ENCODE peak calls at places on chromosome 11, in eight cellular contexts. One of them, this sample, is unnamed.

GRCh38 chr11:35943761-35944502 is at the start of gene LDLRAD3:
- DNase-seq in Calu3: peak; percentile 70
- DNase-seq in fibroblast of mammary gland: peak; percentile 87
- DNase-seq in AG09319: peak; percentile 48
- DNase-seq in RWPE1: peak; percentile 78
- DNase-seq in MCF 10A: peak; percentile 86
- DNase-seq in nephron progenitor cell: peak; percentile 88
- DNase-seq in astrocyte of the spinal cord: peak; percentile 86
- DNase-seq in this sample: peak; percentile 84

GRCh38 chr11:82089426-82089825 is 644.2 kb downstream of the FAM181B start:
- DNase-seq in Calu3: no peak
- DNase-seq in fibroblast of mammary gland: no peak
- DNase-seq in AG09319: no peak
- DNase-seq in RWPE1: no peak
- DNase-seq in MCF 10A: no peak
- DNase-seq in nephron progenitor cell: no peak
- DNase-seq in astrocyte of the spinal cord: no peak
- DNase-seq in this sample: no peak

GRCh38 chr11:66011239-66011784 is 496 bp upstream of the CST6 start:
- DNase-seq in Calu3: peak; percentile 87
- DNase-seq in fibroblast of mammary gland: peak; percentile 62
- DNase-seq in AG09319: no peak
- DNase-seq in RWPE1: peak; percentile 82
- DNase-seq in MCF 10A: peak; percentile 86
- DNase-seq in nephron progenitor cell: no peak
- DNase-seq in astrocyte of the spinal cord: peak; percentile 40
- DNase-seq in this sample: no peak

GRCh38 chr11:77529685-77530084 is 55.8 kb upstream of the PAK1 start:
- DNase-seq in Calu3: no peak
- DNase-seq in fibroblast of mammary gland: no peak
- DNase-seq in AG09319: no peak
- DNase-seq in RWPE1: no peak
- DNase-seq in MCF 10A: no peak
- DNase-seq in nephron progenitor cell: no peak
- DNase-seq in astrocyte of the spinal cord: no peak
- DNase-seq in this sample: no peak

GRCh38 chr11:64322925-64323260 is 5.0 kb downstream of the PRDX5 start:
- DNase-seq in Calu3: no peak
- DNase-seq in fibroblast of mammary gland: no peak
- DNase-seq in AG09319: no peak
- DNase-seq in RWPE1: no peak
- DNase-seq in MCF 10A: no peak
- DNase-seq in nephron progenitor cell: no peak
- DNase-seq in astrocyte of the spinal cord: no peak
- DNase-seq in this sample: no peak

GRCh38 chr11:47869548-47870393 is 21.6 kb upstream of the NUP160 start:
- DNase-seq in Calu3: peak; percentile 8
- DNase-seq in fibroblast of mammary gland: no peak
- DNase-seq in AG09319: no peak
- DNase-seq in RWPE1: no peak
- DNase-seq in MCF 10A: no peak
- DNase-seq in nephron progenitor cell: no peak
- DNase-seq in astrocyte of the spinal cord: no peak
- DNase-seq in this sample: no peak

GRCh38 chr11:18459634-18460033 is 4.0 kb downstream of the LDHAL6A start:
- DNase-seq in Calu3: no peak
- DNase-seq in fibroblast of mammary gland: no peak
- DNase-seq in AG09319: no peak
- DNase-seq in RWPE1: no peak
- DNase-seq in MCF 10A: no peak
- DNase-seq in nephron progenitor cell: no peak
- DNase-seq in astrocyte of the spinal cord: no peak
- DNase-seq in this sample: no peak

GRCh38 chr11:85704967-85705366 is 19.0 kb upstream of the CCDC89 start:
- DNase-seq in Calu3: no peak
- DNase-seq in fibroblast of mammary gland: no peak
- DNase-seq in AG09319: no peak
- DNase-seq in RWPE1: no peak
- DNase-seq in MCF 10A: no peak
- DNase-seq in nephron progenitor cell: no peak
- DNase-seq in astrocyte of the spinal cord: no peak
- DNase-seq in this sample: no peak

GRCh38 chr11:33835143-33835878 is 56.6 kb downstream of the LMO2 start:
- DNase-seq in Calu3: no peak
- DNase-seq in fibroblast of mammary gland: peak; percentile 86
- DNase-seq in AG09319: peak; percentile 14
- DNase-seq in RWPE1: peak; percentile 44
- DNase-seq in MCF 10A: peak; percentile 59
- DNase-seq in nephron progenitor cell: no peak
- DNase-seq in astrocyte of the spinal cord: peak; percentile 72
- DNase-seq in this sample: no peak
- TF ChIP-seq CTCF in Calu3: peak; percentile 15
- TF ChIP-seq CTCF in fibroblast of mammary gland: peak; percentile 37
- TF ChIP-seq CTCF in AG09319: peak; percentile 24
- TF ChIP-seq CTCF in RWPE1: peak; percentile 48
- TF ChIP-seq CTCF in MCF 10A: peak; percentile 45
- TF ChIP-seq CTCF in nephron progenitor cell: no peak
- TF ChIP-seq CTCF in astrocyte of the spinal cord: peak; percentile 17
- TF ChIP-seq CTCF in this sample: no peak

GRCh38 chr11:112961751-112962747 is 829 bp downstream of the NCAM1 start:
- DNase-seq in Calu3: no peak
- DNase-seq in fibroblast of mammary gland: no peak
- DNase-seq in AG09319: no peak
- DNase-seq in RWPE1: no peak
- DNase-seq in MCF 10A: no peak
- DNase-seq in nephron progenitor cell: peak; percentile 65
- DNase-seq in astrocyte of the spinal cord: no peak
- DNase-seq in this sample: peak; percentile 12

GRCh38 chr11:112962854-112963367 is 1.7 kb downstream of the NCAM1 start:
- DNase-seq in Calu3: no peak
- DNase-seq in fibroblast of mammary gland: no peak
- DNase-seq in AG09319: no peak
- DNase-seq in RWPE1: no peak
- DNase-seq in MCF 10A: no peak
- DNase-seq in nephron progenitor cell: peak; percentile 80
- DNase-seq in astrocyte of the spinal cord: peak; percentile 23
- DNase-seq in this sample: peak; percentile 12

GRCh38 chr11:112963368-112963955 is 2.2 kb downstream of the NCAM1 start:
- DNase-seq in Calu3: no peak
- DNase-seq in fibroblast of mammary gland: no peak
- DNase-seq in AG09319: no peak
- DNase-seq in RWPE1: no peak
- DNase-seq in MCF 10A: no peak
- DNase-seq in nephron progenitor cell: peak; percentile 66
- DNase-seq in astrocyte of the spinal cord: no peak
- DNase-seq in this sample: no peak

GRCh38 chr11:112961146-112961668 is at the start of gene NCAM1:
- DNase-seq in Calu3: peak; percentile 65
- DNase-seq in fibroblast of mammary gland: peak; percentile 29
- DNase-seq in AG09319: no peak
- DNase-seq in RWPE1: no peak
- DNase-seq in MCF 10A: peak; percentile 54
- DNase-seq in nephron progenitor cell: peak; percentile 96
- DNase-seq in astrocyte of the spinal cord: peak; percentile 81
- DNase-seq in this sample: peak; percentile 15

GRCh38 chr11:112958670-112959069 is 2.5 kb upstream of the NCAM1 start:
- DNase-seq in Calu3: peak; percentile 2
- DNase-seq in fibroblast of mammary gland: no peak
- DNase-seq in AG09319: no peak
- DNase-seq in RWPE1: peak; percentile 39
- DNase-seq in MCF 10A: peak; percentile 52
- DNase-seq in nephron progenitor cell: no peak
- DNase-seq in astrocyte of the spinal cord: no peak
- DNase-seq in this sample: no peak
- TF ChIP-seq CTCF in Calu3: no peak
- TF ChIP-seq CTCF in fibroblast of mammary gland: no peak
- TF ChIP-seq CTCF in AG09319: no peak
- TF ChIP-seq CTCF in RWPE1: no peak
- TF ChIP-seq CTCF in MCF 10A: peak; percentile 6
- TF ChIP-seq CTCF in nephron progenitor cell: no peak
- TF ChIP-seq CTCF in astrocyte of the spinal cord: no peak
- TF ChIP-seq CTCF in this sample: no peak

GRCh38 chr11:96158126-96158525 is 184.9 kb downstream of the MAML2 start:
- DNase-seq in Calu3: no peak
- DNase-seq in fibroblast of mammary gland: no peak
- DNase-seq in AG09319: no peak
- DNase-seq in RWPE1: no peak
- DNase-seq in MCF 10A: no peak
- DNase-seq in nephron progenitor cell: no peak
- DNase-seq in astrocyte of the spinal cord: no peak
- DNase-seq in this sample: no peak

GRCh38 chr11:96157517-96157873 is 185.5 kb downstream of the MAML2 start:
- DNase-seq in Calu3: no peak
- DNase-seq in fibroblast of mammary gland: no peak
- DNase-seq in AG09319: no peak
- DNase-seq in RWPE1: no peak
- DNase-seq in MCF 10A: no peak
- DNase-seq in nephron progenitor cell: no peak
- DNase-seq in astrocyte of the spinal cord: no peak
- DNase-seq in this sample: no peak

GRCh38 chr11:96154802-96155520 is 188.0 kb downstream of the MAML2 start:
- DNase-seq in Calu3: no peak
- DNase-seq in fibroblast of mammary gland: peak; percentile 85
- DNase-seq in AG09319: no peak
- DNase-seq in RWPE1: no peak
- DNase-seq in MCF 10A: peak; percentile 26
- DNase-seq in nephron progenitor cell: no peak
- DNase-seq in astrocyte of the spinal cord: peak; percentile 76
- DNase-seq in this sample: no peak

GRCh38 chr11:96156379-96156722 is 186.6 kb downstream of the MAML2 start:
- DNase-seq in Calu3: no peak
- DNase-seq in fibroblast of mammary gland: no peak
- DNase-seq in AG09319: no peak
- DNase-seq in RWPE1: no peak
- DNase-seq in MCF 10A: no peak
- DNase-seq in nephron progenitor cell: no peak
- DNase-seq in astrocyte of the spinal cord: no peak
- DNase-seq in this sample: no peak

DNA sequence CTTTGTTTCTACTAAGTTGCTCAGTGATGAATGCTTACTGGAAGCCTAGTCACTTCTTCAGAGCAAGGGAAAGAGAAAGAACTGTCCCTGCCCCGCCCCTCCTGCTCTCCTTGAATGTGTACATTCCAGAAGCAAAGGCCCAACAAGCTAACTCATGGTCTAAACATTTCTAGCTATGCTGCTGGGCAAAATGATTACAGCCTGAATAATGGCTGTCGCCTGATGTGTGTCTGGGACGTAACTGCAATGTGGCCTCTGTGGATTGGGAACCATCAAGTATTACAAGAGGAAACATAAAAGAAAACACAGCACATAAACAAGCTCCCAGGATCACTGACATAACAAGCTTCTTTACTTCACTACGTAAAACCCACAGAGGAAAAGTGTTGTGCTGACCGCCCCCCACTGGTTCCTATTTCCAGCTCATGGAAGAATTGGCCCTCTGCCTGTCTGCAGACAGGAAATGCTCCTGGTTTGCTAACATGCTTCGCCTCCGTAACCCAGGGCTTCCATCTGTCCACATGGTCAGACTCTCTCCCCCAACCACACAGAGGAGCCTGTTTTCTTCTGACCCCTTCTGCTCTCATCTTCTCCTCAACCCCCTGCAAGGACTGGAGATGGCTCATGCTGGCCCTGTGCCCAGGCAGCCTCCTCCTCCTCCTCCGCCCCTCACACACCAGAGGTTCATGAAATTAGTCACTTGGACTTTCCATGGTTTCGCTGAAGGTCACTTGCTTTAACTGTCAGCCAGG is 187.2 kb downstream of the MAML2 start:
- DNase-seq in Calu3: peak; percentile 23
- DNase-seq in fibroblast of mammary gland: peak; percentile 99
- DNase-seq in AG09319: peak; percentile 81
- DNase-seq in RWPE1: peak; percentile 73
- DNase-seq in MCF 10A: peak; percentile 93
- DNase-seq in nephron progenitor cell: no peak
- DNase-seq in astrocyte of the spinal cord: peak; percentile 98
- DNase-seq in this sample: peak; percentile 55
- TF ChIP-seq CTCF in Calu3: no peak
- TF ChIP-seq CTCF in fibroblast of mammary gland: peak; percentile 43
- TF ChIP-seq CTCF in AG09319: peak; percentile 31
- TF ChIP-seq CTCF in RWPE1: no peak
- TF ChIP-seq CTCF in MCF 10A: peak; percentile 28
- TF ChIP-seq CTCF in nephron progenitor cell: no peak
- TF ChIP-seq CTCF in astrocyte of the spinal cord: peak; percentile 37
- TF ChIP-seq CTCF in this sample: peak; percentile 7

DNA sequence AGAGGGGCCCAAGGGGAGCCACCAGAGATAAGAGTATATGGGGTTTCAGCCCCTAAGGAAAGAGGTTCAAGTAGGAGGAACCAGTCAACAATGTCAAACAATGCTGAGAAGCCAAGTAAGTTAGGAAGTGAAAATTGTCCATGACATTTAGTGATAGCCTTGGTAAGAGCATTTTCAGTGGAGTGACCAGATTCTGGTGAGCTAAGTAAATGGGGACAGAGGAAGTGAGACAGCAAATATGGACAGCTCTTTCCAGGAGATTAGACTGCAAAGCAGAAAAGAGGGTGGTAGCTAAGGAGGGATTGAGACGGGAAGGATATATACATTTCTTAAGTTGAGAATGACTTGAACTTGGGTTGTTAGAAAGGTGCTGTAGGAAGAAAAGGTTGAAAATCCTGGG is 22.9 kb downstream of the POLD3 start:
- DNase-seq in Calu3: no peak
- DNase-seq in fibroblast of mammary gland: no peak
- DNase-seq in AG09319: no peak
- DNase-seq in RWPE1: no peak
- DNase-seq in MCF 10A: no peak
- DNase-seq in nephron progenitor cell: no peak
- DNase-seq in astrocyte of the spinal cord: no peak
- DNase-seq in this sample: no peak
- TF ChIP-seq CTCF in Calu3: no peak
- TF ChIP-seq CTCF in fibroblast of mammary gland: no peak
- TF ChIP-seq CTCF in AG09319: no peak
- TF ChIP-seq CTCF in RWPE1: no peak
- TF ChIP-seq CTCF in MCF 10A: no peak
- TF ChIP-seq CTCF in nephron progenitor cell: no peak
- TF ChIP-seq CTCF in astrocyte of the spinal cord: no peak
- TF ChIP-seq CTCF in this sample: no peak